ENCODE peak calls at places on chromosomes 2 and 18, in ten cellular contexts. J, G, W, C, M, L, V, U, E and T are unnamed samples.
A peak's percentile ranks its signal among the peaks of the same experiment; 100 is the strongest.

GRCh38 chr2:121649652-121650553 is 641 bp upstream of the CLASP1 start:
- DNase-seq in L (peak; percentile 84), C (peak; percentile 89), W (peak; percentile 95), M (peak; percentile 80), G (peak; percentile 95), J (peak; percentile 92), V (peak; percentile 93), E (peak; percentile 65), U (peak; percentile 91), T (peak; percentile 87)

GRCh38 chr2:228063558-228063957 is 117.9 kb downstream of the SPHKAP start:
- DNase-seq in E (no peak), V (no peak), U (no peak), W (no peak), C (no peak), M (no peak), G (no peak), J (no peak), L (no peak), T (no peak)

GRCh38 chr18:34971313-34971712 is 69.9 kb upstream of the MAPRE2 start:
- DNase-seq in W (no peak), L (no peak), V (no peak), U (no peak), J (no peak), G (peak; percentile 25), C (no peak), M (no peak), E (no peak), T (no peak)

GRCh38 chr2:212766921-212767320 is 228.3 kb upstream of the ERBB4 start:
- DNase-seq in G (no peak), C (no peak), M (no peak), L (no peak), U (no peak), V (no peak), W (no peak), J (no peak), E (no peak), T (no peak)

GRCh38 chr2:9918275-9918674 is 33.2 kb upstream of the GRHL1 start:
- DNase-seq in V (no peak), J (no peak), G (no peak), C (no peak), M (no peak), U (no peak), E (no peak), W (no peak), L (no peak), T (no peak)

GRCh38 chr2:5453648-5454390 is 238.4 kb upstream of the SOX11 start:
- DNase-seq in U (no peak), C (no peak), W (no peak), G (no peak), L (no peak), M (no peak), E (no peak), V (no peak), J (no peak), T (no peak)

GRCh38 chr2:72896446-72896845 is 9.2 kb downstream of the SPR start:
- DNase-seq in W (no peak), C (no peak), E (no peak), V (no peak), G (no peak), U (no peak), M (no peak), J (no peak), L (no peak), T (no peak)

GRCh38 chr2:225379861-225380260 is 19.6 kb upstream of the NYAP2 start:
- DNase-seq in U (no peak), J (no peak), E (no peak), L (no peak), M (no peak), G (no peak), V (no peak), C (no peak), W (no peak), T (no peak)

DNA sequence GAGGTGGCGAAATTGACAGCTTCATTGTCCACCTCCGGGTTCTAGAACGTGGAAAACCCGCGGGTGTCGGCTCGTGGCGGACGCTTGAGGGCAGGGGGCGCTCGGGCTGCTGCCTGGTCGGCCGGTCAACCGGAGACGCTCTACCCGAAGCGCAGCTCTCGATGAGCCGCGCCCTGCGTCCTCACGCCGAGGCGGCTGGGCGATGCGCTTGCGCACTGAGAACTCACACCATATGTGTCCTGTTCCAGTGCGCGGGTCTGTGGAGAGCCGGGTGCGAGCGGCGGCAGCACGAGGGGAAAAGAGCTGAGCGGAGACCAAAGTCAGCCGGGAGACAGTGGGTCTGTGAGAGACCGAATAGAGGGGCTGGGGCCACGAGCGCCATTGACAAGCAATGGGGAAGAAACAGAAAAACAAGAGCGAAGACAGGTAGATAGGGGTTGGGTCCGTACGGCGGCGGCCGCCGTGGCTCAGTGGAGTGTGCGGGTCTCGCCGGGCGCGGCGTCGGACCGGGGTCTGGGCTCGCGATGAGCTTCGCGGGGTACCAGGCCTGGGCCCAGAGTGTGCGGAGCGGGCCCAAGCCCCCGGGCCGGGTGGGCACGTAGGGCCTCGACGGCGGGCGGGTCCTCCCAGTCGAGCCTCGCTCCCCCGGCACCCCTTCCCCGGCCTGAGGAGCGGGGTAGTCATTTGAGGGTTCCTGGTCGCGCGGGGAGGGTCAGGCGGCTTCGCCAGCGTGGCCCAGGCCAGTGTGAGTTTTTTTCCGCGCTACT is at the start of gene EIF5B:
- DNase-seq in U (peak; percentile 95), L (peak; percentile 92), J (peak; percentile 97), W (peak; percentile 98), E (peak; percentile 87), V (peak; percentile 96), G (peak; percentile 97), M (peak; percentile 87), C (peak; percentile 90), T (peak; percentile 98)
- TF ChIP-seq POLR2A in U (peak; percentile 54), L (no peak), J (peak; percentile 74), W (peak; percentile 63), E (peak; percentile 96), V (peak; percentile 93), G (peak; percentile 88), M (peak; percentile 15), C (peak; percentile 95), T (no peak)

GRCh38 chr2:98347298-98348065 is 1.2 kb downstream of the CNGA3 start:
- DNase-seq in G (no peak), C (no peak), L (peak; percentile 62), W (no peak), U (no peak), J (no peak), M (no peak), E (no peak), V (no peak), T (no peak)

GRCh38 chr2:98350411-98350810 is 4.2 kb downstream of the CNGA3 start:
- DNase-seq in M (no peak), J (no peak), C (no peak), W (no peak), G (no peak), E (no peak), U (no peak), L (no peak), V (no peak), T (no peak)

GRCh38 chr2:98343371-98343770 is 2.9 kb upstream of the CNGA3 start:
- DNase-seq in G (no peak), V (no peak), L (no peak), E (no peak), J (no peak), U (no peak), C (no peak), W (no peak), M (no peak), T (no peak)

GRCh38 chr2:98348066-98348561 is 1.9 kb downstream of the CNGA3 start:
- DNase-seq in W (no peak), M (no peak), L (peak; percentile 63), G (peak; percentile 19), C (no peak), E (no peak), V (no peak), U (no peak), J (no peak), T (no peak)

DNA sequence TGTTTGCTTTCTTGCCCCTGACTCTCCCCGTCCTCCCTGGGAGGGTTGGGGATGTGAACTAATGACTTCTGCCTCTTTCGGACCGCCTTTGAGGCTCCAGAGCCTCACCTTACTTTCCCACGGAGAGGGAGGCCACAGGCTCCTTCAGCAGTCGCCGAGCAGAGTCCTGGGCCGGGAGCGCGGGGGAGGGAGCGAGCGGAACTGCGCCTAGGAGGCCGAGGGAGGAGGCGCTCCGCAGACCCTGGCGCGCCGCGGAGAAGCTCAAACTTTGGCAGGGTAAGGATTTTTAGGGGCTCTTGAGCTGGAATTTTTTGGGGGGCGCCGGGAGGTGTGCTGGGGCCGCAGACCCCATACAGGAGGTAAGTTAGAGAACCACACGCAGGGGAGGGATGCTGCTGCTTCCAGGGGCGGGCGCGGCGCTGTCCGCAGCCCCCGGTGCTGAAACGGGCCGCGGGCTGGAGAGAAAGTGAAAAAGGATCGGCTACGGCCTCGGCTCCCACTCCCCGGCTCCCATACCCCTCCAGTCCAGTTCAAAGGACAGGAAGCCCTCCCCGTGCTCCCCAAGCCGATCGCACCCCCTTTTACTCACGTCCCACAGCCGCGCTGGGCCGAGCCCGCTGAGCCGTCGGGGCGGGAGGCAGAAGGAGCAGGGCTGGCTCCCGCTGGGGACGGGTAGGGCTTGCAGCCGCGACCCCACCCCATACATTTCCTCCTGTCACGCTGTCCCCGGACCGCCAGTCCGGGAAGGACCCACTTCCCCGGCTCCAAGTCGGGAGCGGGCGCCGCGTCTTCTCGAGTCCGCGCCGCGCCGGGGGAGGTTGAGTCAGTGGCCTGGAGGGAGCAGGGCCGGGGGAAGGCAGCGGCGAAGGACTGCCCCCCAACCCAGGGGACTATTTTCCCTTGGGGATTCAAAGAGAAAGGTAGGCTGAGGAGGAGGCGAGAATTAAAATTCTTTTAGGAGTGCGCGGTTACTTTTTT is at the start of gene CNGA3:
- DNase-seq in V (no peak), C (no peak), E (peak; percentile 31), M (no peak), L (peak; percentile 85), W (no peak), J (peak; percentile 15), G (no peak), U (peak; percentile 25), T (no peak)
- H3K4me3 ChIP-seq in V (no peak within 1 kb of the TSS), C (no peak within 1 kb of the TSS), E (no peak within 1 kb of the TSS), M (no peak within 1 kb of the TSS), L (peak within 1 kb of the TSS; percentile 34), W (peak within 1 kb of the TSS; percentile 18), J (no peak within 1 kb of the TSS), G (no peak within 1 kb of the TSS), U (no peak within 1 kb of the TSS), T (peak within 1 kb of the TSS; percentile 28)

DNA sequence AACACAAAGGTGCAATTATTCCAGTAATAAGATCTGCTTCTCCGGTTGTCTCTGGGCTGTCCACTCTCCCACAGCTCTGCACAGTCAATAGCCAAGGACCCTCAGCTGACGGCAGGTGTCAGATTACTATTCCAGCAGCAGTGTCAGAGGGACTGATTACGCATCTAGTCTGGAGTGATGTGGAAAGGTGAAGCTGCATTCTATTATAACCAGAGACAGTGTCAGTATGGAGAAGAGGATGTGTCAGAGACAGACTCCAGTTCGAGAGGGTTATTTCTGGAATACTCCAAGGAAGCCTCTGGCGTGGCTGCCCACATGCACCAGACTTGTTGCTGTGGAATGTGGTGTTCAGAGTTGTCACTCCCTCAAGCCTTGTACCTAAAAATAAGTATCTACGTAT is 163.6 kb upstream of the TMEM200C start:
- DNase-seq in V (peak; percentile 9), C (no peak), L (no peak), G (no peak), E (no peak), M (no peak), U (no peak), J (no peak), W (no peak), T (no peak)
- TF ChIP-seq EP300 in V (no peak), C (no peak), L (no peak), G (no peak), E (no peak), M (no peak), U (no peak), J (no peak), W (no peak), T (no peak)

DNA sequence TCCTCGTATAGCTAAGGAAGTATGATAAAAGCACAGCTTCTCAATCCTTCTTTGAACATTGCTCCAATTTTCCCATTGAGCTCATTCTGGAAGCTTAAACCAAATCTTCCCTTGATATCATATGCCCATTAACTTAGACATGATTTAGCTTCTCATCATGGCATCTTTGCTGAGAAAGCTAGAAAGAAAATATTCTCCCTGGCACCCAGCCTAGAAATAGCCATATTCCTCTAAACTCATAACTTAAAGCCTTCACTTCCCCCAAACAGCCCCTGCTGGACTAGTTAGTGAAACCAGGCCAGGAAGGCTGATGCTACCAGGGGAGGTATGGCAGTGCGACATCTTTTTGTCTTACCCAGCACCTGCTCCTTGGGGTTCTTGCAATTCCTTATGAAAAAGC is 4.3 kb downstream of the AAK1 start:
- DNase-seq in W (no peak), L (no peak), C (no peak), M (no peak), J (no peak), U (no peak), V (no peak), E (no peak), G (no peak), T (no peak)
- TF ChIP-seq POLR2A in W (no peak), L (no peak), C (no peak), M (no peak), J (no peak), U (no peak), V (no peak), E (no peak), G (no peak), T (no peak)